ENCODE peak calls at places on chromosome 10, in four cellular contexts. One of them, this sample, is unnamed.

GRCh38 chr10:78727728-78728127 is 341.0 kb upstream of the ZMIZ1 start:
- DNase-seq in NCI-H510A: peak
- DNase-seq in ACHN: no peak
- DNase-seq in iPS-NIHi11: no peak
- DNase-seq in this sample: no peak

GRCh38 chr10:103716206-103717160 is 138.9 kb downstream of the SH3PXD2A start:
- DNase-seq in NCI-H510A: no peak
- DNase-seq in ACHN: no peak
- DNase-seq in iPS-NIHi11: peak
- DNase-seq in this sample: no peak

GRCh38 chr10:61973169-61973568 is 71.7 kb downstream of the ARID5B start:
- DNase-seq in NCI-H510A: no peak
- DNase-seq in ACHN: no peak
- DNase-seq in iPS-NIHi11: no peak
- DNase-seq in this sample: peak

GRCh38 chr10:18362892-18363291 is 222.7 kb downstream of the CACNB2 start:
- DNase-seq in NCI-H510A: no peak
- DNase-seq in ACHN: no peak
- DNase-seq in iPS-NIHi11: no peak
- DNase-seq in this sample: no peak

GRCh38 chr10:92847185-92847864 is 995 bp upstream of the EXOC6 start:
- DNase-seq in NCI-H510A: no peak
- DNase-seq in ACHN: no peak
- DNase-seq in iPS-NIHi11: no peak
- DNase-seq in this sample: peak

GRCh38 chr10:120735773-120736371 is 115.3 kb upstream of the WDR11 start:
- DNase-seq in NCI-H510A: no peak
- DNase-seq in ACHN: peak
- DNase-seq in iPS-NIHi11: peak
- DNase-seq in this sample: peak

GRCh38 chr10:77619964-77620703 is 17.5 kb downstream of the KCNMA1 start:
- DNase-seq in NCI-H510A: no peak
- DNase-seq in ACHN: no peak
- DNase-seq in iPS-NIHi11: no peak
- DNase-seq in this sample: no peak

GRCh38 chr10:88661018-88661417 is 3.2 kb upstream of the LIPF start:
- DNase-seq in NCI-H510A: no peak
- DNase-seq in ACHN: no peak
- DNase-seq in iPS-NIHi11: no peak
- DNase-seq in this sample: peak

GRCh38 chr10:93062499-93063216 is 2.1 kb downstream of the CYP26C1 start:
- DNase-seq in NCI-H510A: peak
- DNase-seq in ACHN: peak
- DNase-seq in iPS-NIHi11: peak
- DNase-seq in this sample: peak

GRCh38 chr10:97708976-97709745 is 4.4 kb upstream of the MARVELD1 start:
- DNase-seq in NCI-H510A: no peak
- DNase-seq in ACHN: peak
- DNase-seq in iPS-NIHi11: peak
- DNase-seq in this sample: peak

GRCh38 chr10:58440484-58440883 is 55.3 kb downstream of the TFAM start:
- DNase-seq in NCI-H510A: no peak
- DNase-seq in ACHN: no peak
- DNase-seq in iPS-NIHi11: no peak
- DNase-seq in this sample: no peak

GRCh38 chr10:62618576-62619408 is 185.7 kb upstream of the ADO start:
- DNase-seq in NCI-H510A: no peak
- DNase-seq in ACHN: no peak
- DNase-seq in iPS-NIHi11: no peak
- DNase-seq in this sample: peak

GRCh38 chr10:121325490-121326231 is 272.6 kb downstream of the FGFR2 start:
- DNase-seq in NCI-H510A: no peak
- DNase-seq in ACHN: no peak
- DNase-seq in iPS-NIHi11: no peak
- DNase-seq in this sample: no peak

GRCh38 chr10:12716042-12716441 is 285.5 kb downstream of the CCDC3 start:
- DNase-seq in NCI-H510A: no peak
- DNase-seq in ACHN: no peak
- DNase-seq in iPS-NIHi11: no peak
- DNase-seq in this sample: no peak

This sample was measured in cardiac fibroblast.